ENCODE peak calls at places on chromosomes 7 and 10, in eight cellular contexts. One of them, this sample, is unnamed.

GRCh38 chr7:107981466-107981865 is 21.5 kb downstream of the LAMB1 start:
- DNase-seq in neuronal stem cell: no peak
- DNase-seq in pons: no peak
- DNase-seq in NCI-H2029: no peak
- DNase-seq in GM13977: no peak
- DNase-seq in nephron progenitor cell: no peak
- DNase-seq in AG09319: no peak
- DNase-seq in fibroblast of the conjunctiva: no peak
- DNase-seq in this sample: no peak

GRCh38 chr7:156043435-156044123 is 231.3 kb upstream of the SHH start:
- DNase-seq in neuronal stem cell: no peak
- DNase-seq in pons: no peak
- DNase-seq in NCI-H2029: no peak
- DNase-seq in GM13977: no peak
- DNase-seq in nephron progenitor cell: no peak
- DNase-seq in AG09319: no peak
- DNase-seq in fibroblast of the conjunctiva: no peak
- DNase-seq in this sample: no peak

GRCh38 chr7:44216521-44217030 is 15.8 kb downstream of the YKT6 start:
- DNase-seq in neuronal stem cell: no peak
- DNase-seq in pons: no peak
- DNase-seq in NCI-H2029: no peak
- DNase-seq in GM13977: no peak
- DNase-seq in nephron progenitor cell: no peak
- DNase-seq in AG09319: no peak
- DNase-seq in fibroblast of the conjunctiva: no peak
- DNase-seq in this sample: no peak

GRCh38 chr7:47379629-47380324 is 202.1 kb downstream of the TNS3 start:
- DNase-seq in neuronal stem cell: peak
- DNase-seq in pons: no peak
- DNase-seq in NCI-H2029: no peak
- DNase-seq in GM13977: no peak
- DNase-seq in nephron progenitor cell: peak
- DNase-seq in AG09319: no peak
- DNase-seq in fibroblast of the conjunctiva: no peak
- DNase-seq in this sample: peak

GRCh38 chr7:2884161-2884560 is 40.1 kb upstream of the GNA12 start:
- DNase-seq in neuronal stem cell: no peak
- DNase-seq in pons: no peak
- DNase-seq in NCI-H2029: no peak
- DNase-seq in GM13977: no peak
- DNase-seq in nephron progenitor cell: no peak
- DNase-seq in AG09319: no peak
- DNase-seq in fibroblast of the conjunctiva: no peak
- DNase-seq in this sample: no peak

GRCh38 chr7:5549096-5549896 is 125.7 kb upstream of the TNRC18 start:
- DNase-seq in neuronal stem cell: no peak
- DNase-seq in pons: no peak
- DNase-seq in NCI-H2029: no peak
- DNase-seq in GM13977: peak
- DNase-seq in nephron progenitor cell: no peak
- DNase-seq in AG09319: no peak
- DNase-seq in fibroblast of the conjunctiva: no peak
- DNase-seq in this sample: peak

GRCh38 chr7:48390381-48391327 is 219.4 kb downstream of the ABCA13 start:
- DNase-seq in neuronal stem cell: no peak
- DNase-seq in pons: peak
- DNase-seq in NCI-H2029: no peak
- DNase-seq in GM13977: no peak
- DNase-seq in nephron progenitor cell: no peak
- DNase-seq in AG09319: no peak
- DNase-seq in fibroblast of the conjunctiva: no peak
- DNase-seq in this sample: no peak

GRCh38 chr10:116356833-116357232 is 32.6 kb downstream of the CCDC172 start:
- DNase-seq in neuronal stem cell: no peak
- DNase-seq in pons: no peak
- DNase-seq in NCI-H2029: no peak
- DNase-seq in GM13977: no peak
- DNase-seq in nephron progenitor cell: no peak
- DNase-seq in AG09319: no peak
- DNase-seq in fibroblast of the conjunctiva: no peak
- DNase-seq in this sample: no peak

GRCh38 chr10:71068811-71069411 is 143.5 kb upstream of the UNC5B start:
- DNase-seq in neuronal stem cell: no peak
- DNase-seq in pons: peak
- DNase-seq in NCI-H2029: no peak
- DNase-seq in GM13977: no peak
- DNase-seq in nephron progenitor cell: no peak
- DNase-seq in AG09319: no peak
- DNase-seq in fibroblast of the conjunctiva: no peak
- DNase-seq in this sample: peak

GRCh38 chr7:113086431-113086888 is at the start of gene GPR85:
- DNase-seq in neuronal stem cell: peak
- DNase-seq in pons: peak
- DNase-seq in NCI-H2029: no peak
- DNase-seq in GM13977: peak
- DNase-seq in nephron progenitor cell: peak
- DNase-seq in AG09319: peak
- DNase-seq in fibroblast of the conjunctiva: peak
- DNase-seq in this sample: peak

GRCh38 chr7:100825215-100825671 is 2.1 kb downstream of the EPHB4 start:
- DNase-seq in neuronal stem cell: no peak
- DNase-seq in pons: no peak
- DNase-seq in NCI-H2029: no peak
- DNase-seq in GM13977: peak
- DNase-seq in nephron progenitor cell: peak
- DNase-seq in AG09319: no peak
- DNase-seq in fibroblast of the conjunctiva: no peak
- DNase-seq in this sample: peak

GRCh38 chr7:43296306-43296705 is 183.9 kb downstream of the HECW1 start:
- DNase-seq in neuronal stem cell: no peak
- DNase-seq in pons: no peak
- DNase-seq in NCI-H2029: no peak
- DNase-seq in GM13977: no peak
- DNase-seq in nephron progenitor cell: peak
- DNase-seq in AG09319: no peak
- DNase-seq in fibroblast of the conjunctiva: no peak
- DNase-seq in this sample: no peak

GRCh38 chr10:70145666-70146488 is 623 bp downstream of the TYSND1 start:
- DNase-seq in neuronal stem cell: peak
- DNase-seq in pons: peak
- DNase-seq in NCI-H2029: peak
- DNase-seq in GM13977: peak
- DNase-seq in nephron progenitor cell: peak
- DNase-seq in AG09319: no peak
- DNase-seq in fibroblast of the conjunctiva: peak
- DNase-seq in this sample: peak

GRCh38 chr10:91552260-91552659 is 80.6 kb downstream of the PPP1R3C start:
- DNase-seq in neuronal stem cell: no peak
- DNase-seq in pons: no peak
- DNase-seq in NCI-H2029: no peak
- DNase-seq in GM13977: no peak
- DNase-seq in nephron progenitor cell: no peak
- DNase-seq in AG09319: no peak
- DNase-seq in fibroblast of the conjunctiva: no peak
- DNase-seq in this sample: no peak

GRCh38 chr7:2726316-2727018 is 38.5 kb downstream of the AMZ1 start:
- DNase-seq in neuronal stem cell: no peak
- DNase-seq in pons: no peak
- DNase-seq in NCI-H2029: no peak
- DNase-seq in GM13977: no peak
- DNase-seq in nephron progenitor cell: no peak
- DNase-seq in AG09319: no peak
- DNase-seq in fibroblast of the conjunctiva: no peak
- DNase-seq in this sample: no peak

GRCh38 chr7:100946766-100947365 is 2.5 kb upstream of the MUC3A start:
- DNase-seq in neuronal stem cell: no peak
- DNase-seq in pons: no peak
- DNase-seq in NCI-H2029: no peak
- DNase-seq in GM13977: no peak
- DNase-seq in nephron progenitor cell: no peak
- DNase-seq in AG09319: no peak
- DNase-seq in fibroblast of the conjunctiva: no peak
- DNase-seq in this sample: no peak

GRCh38 chr10:19816420-19817250 is at the start of gene PLXDC2:
- DNase-seq in neuronal stem cell: peak
- DNase-seq in pons: no peak
- DNase-seq in NCI-H2029: no peak
- DNase-seq in GM13977: no peak
- DNase-seq in nephron progenitor cell: peak
- DNase-seq in AG09319: no peak
- DNase-seq in fibroblast of the conjunctiva: no peak
- DNase-seq in this sample: peak

GRCh38 chr7:22193361-22194016 is 163.5 kb downstream of the RAPGEF5 start:
- DNase-seq in neuronal stem cell: peak
- DNase-seq in pons: peak
- DNase-seq in NCI-H2029: no peak
- DNase-seq in GM13977: no peak
- DNase-seq in nephron progenitor cell: peak
- DNase-seq in AG09319: peak
- DNase-seq in fibroblast of the conjunctiva: peak
- DNase-seq in this sample: peak

GRCh38 chr7:30922596-30922995 is 10.9 kb downstream of the AQP1 start:
- DNase-seq in neuronal stem cell: no peak
- DNase-seq in pons: no peak
- DNase-seq in NCI-H2029: no peak
- DNase-seq in GM13977: no peak
- DNase-seq in nephron progenitor cell: peak
- DNase-seq in AG09319: no peak
- DNase-seq in fibroblast of the conjunctiva: no peak
- DNase-seq in this sample: no peak

GRCh38 chr7:117124585-117125220 is 171.4 kb downstream of the ST7 start:
- DNase-seq in neuronal stem cell: no peak
- DNase-seq in pons: no peak
- DNase-seq in NCI-H2029: peak
- DNase-seq in GM13977: peak
- DNase-seq in nephron progenitor cell: no peak
- DNase-seq in AG09319: peak
- DNase-seq in fibroblast of the conjunctiva: peak
- DNase-seq in this sample: peak

GRCh38 chr7:30810986-30811385 is 39.8 kb downstream of the MINDY4 start:
- DNase-seq in neuronal stem cell: no peak
- DNase-seq in pons: no peak
- DNase-seq in NCI-H2029: no peak
- DNase-seq in GM13977: no peak
- DNase-seq in nephron progenitor cell: no peak
- DNase-seq in AG09319: no peak
- DNase-seq in fibroblast of the conjunctiva: no peak
- DNase-seq in this sample: no peak